ENCODE peak calls at places on chromosome 22, in ten cellular contexts. S is pancreas; P is fibroblast of the aortic adventitia; L is fibroblast of mammary gland; K is psoas muscle; F is right lobe of liver; E is neural progenitor cell; V is cardiac fibroblast; Z is CD8-positive, alpha-beta T cell; N is AG09309. T is an unnamed sample.
A peak's percentile ranks its signal among the peaks of the same experiment; 100 is the strongest.

GRCh38 chr22:28773461-28773867 is 969 bp downstream of the CCDC117 start:
- DNase-seq in S (no peak), P (peak; percentile 41), L (peak; percentile 72), K (no peak), F (no peak), E (no peak), V (peak; percentile 62), Z (no peak), N (no peak), T (peak; percentile 61)

GRCh38 chr22:20749453-20749852 is 24.5 kb upstream of the SERPIND1 start:
- DNase-seq in S (peak; percentile 25), P (no peak), L (no peak), K (no peak), F (peak; percentile 29), E (no peak), V (no peak), Z (no peak), N (no peak), T (no peak)

GRCh38 chr22:29080061-29080975 is 7.5 kb downstream of the KREMEN1 start:
- DNase-seq in S (no peak), P (peak; percentile 30), L (peak; percentile 38), K (peak; percentile 43), F (no peak), E (no peak), V (peak; percentile 29), Z (no peak), N (no peak), T (no peak)

GRCh38 chr22:20025401-20026203 is 4.7 kb downstream of the TANGO2 start:
- DNase-seq in S (peak; percentile 24), P (no peak), L (no peak), K (no peak), F (peak; percentile 44), E (no peak), V (no peak), Z (no peak), N (no peak), T (no peak)

GRCh38 chr22:27676545-27677188 is 124.9 kb downstream of the MN1 start:
- DNase-seq in S (no peak), P (peak; percentile 81), L (no peak), K (no peak), F (no peak), E (no peak), V (peak; percentile 61), Z (no peak), N (no peak), T (no peak)

GRCh38 chr22:50118557-50119168 is 28.9 kb downstream of the MOV10L1 start:
- DNase-seq in S (no peak), P (peak; percentile 100), L (peak; percentile 90), K (no peak), F (no peak), E (no peak), V (peak; percentile 93), Z (no peak), N (peak; percentile 64), T (no peak)

GRCh38 chr22:42022162-42022847 is 23.7 kb downstream of the WBP2NL start:
- DNase-seq in S (no peak), P (no peak), L (no peak), K (no peak), F (no peak), E (no peak), V (no peak), Z (no peak), N (no peak), T (peak; percentile 58)

GRCh38 chr22:38700271-38700788 is 413 bp downstream of the JOSD1 start:
- DNase-seq in S (peak; percentile 84), P (peak; percentile 49), L (peak; percentile 48), K (peak; percentile 79), F (peak; percentile 88), E (peak; percentile 89), V (peak; percentile 54), Z (no peak), N (no peak), T (no peak)

GRCh38 chr22:35729309-35729698 is 11.6 kb downstream of the APOL5 start:
- DNase-seq in S (no peak), P (no peak), L (no peak), K (no peak), F (no peak), E (no peak), V (no peak), Z (no peak), N (no peak), T (no peak)

GRCh38 chr22:35727436-35727835 is 9.8 kb downstream of the APOL5 start:
- DNase-seq in S (no peak), P (no peak), L (no peak), K (peak; percentile 55), F (no peak), E (no peak), V (peak; percentile 25), Z (no peak), N (no peak), T (no peak)

GRCh38 chr22:35726933-35727332 is 9.3 kb downstream of the APOL5 start:
- DNase-seq in S (no peak), P (no peak), L (no peak), K (no peak), F (no peak), E (no peak), V (no peak), Z (no peak), N (no peak), T (no peak)

GRCh38 chr22:35726398-35726797 is 8.7 kb downstream of the APOL5 start:
- DNase-seq in S (no peak), P (no peak), L (no peak), K (no peak), F (no peak), E (no peak), V (no peak), Z (no peak), N (no peak), T (no peak)

DNA sequence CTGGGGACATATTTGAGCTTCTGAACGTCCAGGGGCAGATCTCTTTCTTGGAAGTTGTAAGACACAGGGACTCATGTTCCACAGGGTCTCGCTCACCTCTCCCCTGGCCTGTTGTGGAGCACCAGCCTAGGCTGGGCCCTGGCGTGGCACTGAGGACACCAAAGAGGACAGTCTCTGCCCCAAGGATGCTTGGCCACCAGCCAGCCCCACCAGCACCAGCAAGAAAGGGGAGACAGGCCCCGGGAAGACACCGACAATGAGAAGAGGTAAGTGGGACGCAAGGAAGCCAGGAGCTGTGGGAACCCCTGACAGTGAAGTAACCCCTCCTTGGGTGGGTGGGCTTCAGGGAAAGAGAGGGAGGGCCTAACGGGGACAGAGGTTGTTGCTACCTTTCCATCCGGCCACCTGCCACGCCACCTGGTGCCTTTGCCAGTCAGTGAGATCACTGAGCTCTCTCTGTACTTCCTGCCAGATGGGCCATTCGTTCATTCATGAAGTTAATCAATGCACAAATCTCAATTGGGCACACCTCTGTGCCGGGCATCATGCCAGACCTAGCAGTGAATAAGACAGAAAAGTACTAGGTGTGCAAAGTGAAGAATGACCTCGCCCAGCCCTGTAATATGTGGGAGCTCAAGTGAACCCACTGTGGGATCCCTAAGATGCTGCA is 11.1 kb downstream of the APOL5 start:
- DNase-seq in S (peak; percentile 79), P (no peak), L (no peak), K (no peak), F (peak; percentile 57), E (no peak), V (no peak), Z (no peak), N (no peak), T (no peak)
- TF ChIP-seq CTCF in S (no peak), P (no peak), L (no peak), K (no peak), F (peak; percentile 10), E (no peak), V (no peak), Z (no peak), N (no peak), T (no peak)

GRCh38 chr22:17435375-17435774 is 66.1 kb downstream of the CECR2 start:
- DNase-seq in S (no peak), P (no peak), L (no peak), K (no peak), F (no peak), E (no peak), V (no peak), Z (no peak), N (no peak), T (no peak)

GRCh38 chr22:17441326-17441725 is 72.1 kb downstream of the CECR2 start:
- DNase-seq in S (no peak), P (no peak), L (no peak), K (no peak), F (no peak), E (no peak), V (no peak), Z (no peak), N (no peak), T (no peak)

GRCh38 chr22:17434856-17435255 is 65.6 kb downstream of the CECR2 start:
- DNase-seq in S (no peak), P (no peak), L (peak; percentile 7), K (no peak), F (no peak), E (no peak), V (peak; percentile 45), Z (no peak), N (no peak), T (no peak)

GRCh38 chr22:17436981-17437410 is 67.7 kb downstream of the CECR2 start:
- DNase-seq in S (no peak), P (no peak), L (no peak), K (no peak), F (no peak), E (peak; percentile 93), V (no peak), Z (no peak), N (no peak), T (no peak)

DNA sequence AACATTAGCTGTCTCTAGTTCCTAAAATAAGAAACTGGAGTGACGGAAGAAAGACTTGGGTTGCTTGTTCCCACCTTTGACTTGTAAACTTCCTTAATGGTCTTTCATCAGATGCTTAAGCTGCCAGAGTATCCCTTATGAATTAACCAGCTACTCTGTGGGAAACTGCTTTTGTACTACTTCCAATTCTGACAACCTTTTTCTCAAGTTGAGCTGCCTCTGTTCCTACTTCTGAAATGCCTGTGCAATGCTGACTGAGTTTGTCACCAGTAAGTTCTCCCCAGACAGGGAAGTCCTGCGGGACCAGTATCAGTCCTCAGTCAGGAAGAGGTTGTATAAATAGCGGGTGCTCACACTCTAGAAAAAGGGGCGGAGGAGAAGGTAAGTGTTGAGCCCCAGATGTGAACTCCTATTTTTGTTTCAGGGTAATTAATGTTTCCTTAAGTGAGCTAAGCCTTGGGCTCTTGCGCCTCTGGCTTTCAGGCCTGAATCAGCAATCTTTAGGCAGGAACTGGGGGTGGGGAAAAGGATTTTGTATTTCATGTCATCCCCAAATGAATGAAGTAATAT is 67.2 kb downstream of the CECR2 start:
- DNase-seq in S (no peak), P (peak; percentile 1), L (peak; percentile 6), K (no peak), F (no peak), E (peak; percentile 44), V (peak; percentile 48), Z (no peak), N (no peak), T (peak; percentile 19)
- H3K4me3 ChIP-seq in S (no peak overlapping the region), P (no peak overlapping the region), L (no peak overlapping the region), K (peak overlapping the region; percentile 39), F (no peak overlapping the region), E (peak overlapping the region; percentile 30), V (no peak overlapping the region), Z (no peak overlapping the region), N (no peak overlapping the region), T (no peak overlapping the region)

GRCh38 chr22:45865561-45866397 is 111.2 kb downstream of the WNT7B start:
- DNase-seq in S (peak; percentile 42), P (no peak), L (no peak), K (no peak), F (no peak), E (no peak), V (no peak), Z (no peak), N (no peak), T (no peak)
- TF ChIP-seq CTCF in S (no peak), P (no peak), L (no peak), K (no peak), F (no peak), E (peak; percentile 23), V (no peak), Z (no peak), N (no peak), T (no peak)

GRCh38 chr22:46791201-46791731 is 28.8 kb downstream of the TBC1D22A start:
- DNase-seq in S (no peak), P (peak; percentile 59), L (peak; percentile 83), K (peak; percentile 64), F (no peak), E (no peak), V (peak; percentile 77), Z (peak; percentile 83), N (no peak), T (no peak)
- H3K4me3 ChIP-seq in S (no peak overlapping the region), P (no peak overlapping the region), L (no peak overlapping the region), K (no peak overlapping the region), F (no peak overlapping the region), E (no peak overlapping the region), V (no peak overlapping the region), Z (peak overlapping the region; percentile 29), N (no peak overlapping the region), T (no peak overlapping the region)

T was measured in GM12864.